ENCODE peak calls at places on chromosomes 5 and 9, in six cellular contexts. A, P, F, Y, K and O are unnamed samples.

GRCh38 chr5:135034963-135035677 is 1.1 kb upstream of the PITX1 start:
- DNase-seq in F (no peak), Y (no peak), P (no peak), K (no peak), A (peak), O (no peak)

GRCh38 chr9:84697494-84698114 is 28.1 kb downstream of the NTRK2 start:
- DNase-seq in P (peak), Y (peak), K (peak), F (peak), A (peak), O (peak)

GRCh38 chr9:19988281-19988680 is 199.4 kb upstream of the SLC24A2 start:
- DNase-seq in F (no peak), A (no peak), P (no peak), Y (peak), K (no peak), O (no peak)

GRCh38 chr5:90632799-90633198 is 74.2 kb downstream of the ADGRV1 start:
- DNase-seq in K (no peak), P (no peak), F (no peak), A (no peak), Y (no peak), O (no peak)

GRCh38 chr9:134660407-134660806 is 18.8 kb downstream of the COL5A1 start:
- DNase-seq in F (peak), Y (no peak), P (no peak), A (peak), K (peak), O (no peak)

GRCh38 chr9:128002959-128003358 is 22.2 kb upstream of the EEIG1 start:
- DNase-seq in A (no peak), Y (no peak), P (no peak), K (no peak), F (no peak), O (no peak)

GRCh38 chr5:149195962-149196361 is 54.7 kb downstream of the ABLIM3 start:
- DNase-seq in P (no peak), Y (no peak), K (no peak), A (no peak), F (no peak), O (no peak)

GRCh38 chr5:133825631-133826289 is 142.7 kb downstream of the C5orf15 start:
- DNase-seq in K (no peak), P (peak), A (no peak), F (peak), Y (no peak), O (no peak)

GRCh38 chr9:6788175-6789016 is 30.6 kb downstream of the KDM4C start:
- DNase-seq in F (no peak), Y (no peak), P (peak), A (peak), K (peak), O (peak)

GRCh38 chr5:39906146-39906545 is 481.4 kb upstream of the DAB2 start:
- DNase-seq in P (no peak), K (peak), Y (no peak), A (peak), F (no peak), O (no peak)

GRCh38 chr5:89313044-89313443 is 430.1 kb upstream of the MEF2C start:
- DNase-seq in Y (no peak), A (peak), P (peak), F (peak), K (peak), O (no peak)